ENCODE peak calls at places on chromosomes 16 and 17, in four cellular contexts. I, L, G and M are unnamed samples.
A peak's percentile ranks its signal among the peaks of the same experiment; 100 is the strongest.

GRCh38 chr17:17507465-17508011 is 11.3 kb upstream of the RASD1 start:
- DNase-seq in I (no peak), L (no peak), G (peak; percentile 13), M (no peak)

GRCh38 chr17:6254036-6254435 is 180.9 kb downstream of the AIPL1 start:
- DNase-seq in I (no peak), L (no peak), G (no peak), M (no peak)

GRCh38 chr17:52030096-52030495 is 128.4 kb downstream of the CA10 start:
- DNase-seq in I (no peak), L (no peak), G (no peak), M (no peak)

GRCh38 chr16:52515068-52515671 is 31.8 kb downstream of the TOX3 start:
- DNase-seq in I (no peak), L (no peak), G (no peak), M (no peak)

GRCh38 chr16:50520451-50521245 is 27.5 kb upstream of the NKD1 start:
- DNase-seq in I (no peak), L (no peak), G (no peak), M (peak; percentile 69)

GRCh38 chr17:75067856-75068255 is 19.9 kb upstream of the SLC16A5 start:
- DNase-seq in I (no peak), L (no peak), G (no peak), M (no peak)

GRCh38 chr17:6713130-6713917 is at the start of gene SLC13A5:
- DNase-seq in I (no peak), L (no peak), G (peak; percentile 36), M (no peak)

GRCh38 chr16:53404959-53405358 is 29.3 kb upstream of the RBL2 start:
- DNase-seq in I (no peak), L (no peak), G (no peak), M (no peak)

GRCh38 chr17:79749156-79749815 is 18.5 kb downstream of the ENPP7 start:
- DNase-seq in I (no peak), L (no peak), G (no peak), M (no peak)

GRCh38 chr16:27671410-27671809 is 121.5 kb downstream of the KATNIP start:
- DNase-seq in I (no peak), L (no peak), G (no peak), M (no peak)

GRCh38 chr17:69460963-69461922 is 46.7 kb downstream of the MAP2K6 start:
- DNase-seq in I (no peak), L (no peak), G (peak; percentile 28), M (no peak)

GRCh38 chr16:75660726-75661302 is 13.2 kb downstream of the TERF2IP start:
- DNase-seq in I (no peak), L (no peak), G (no peak), M (no peak)

GRCh38 chr17:27296427-27296979 is 2.6 kb downstream of the WSB1 start:
- DNase-seq in I (no peak), L (no peak), G (no peak), M (no peak)

GRCh38 chr16:66604376-66605176 is at the start of gene CMTM3:
- DNase-seq in I (peak; percentile 60), L (no peak), G (peak; percentile 76), M (no peak)

GRCh38 chr17:27597783-27598320 is 33.1 kb upstream of the LGALS9 start:
- DNase-seq in I (no peak), L (no peak), G (no peak), M (no peak)

GRCh38 chr17:39236383-39236927 is 10.7 kb upstream of the STAC2 start:
- DNase-seq in I (no peak), L (no peak), G (no peak), M (no peak)

GRCh38 chr17:10217916-10218315 is 19.5 kb upstream of the GAS7 start:
- DNase-seq in I (no peak), L (no peak), G (no peak), M (no peak)

GRCh38 chr17:1711804-1712203 is 1.6 kb upstream of the TLCD2 start:
- DNase-seq in I (no peak), L (no peak), G (no peak), M (no peak)

GRCh38 chr16:74817851-74818250 is 43.2 kb upstream of the FA2H start:
- DNase-seq in I (no peak), L (no peak), G (no peak), M (no peak)

GRCh38 chr16:50960517-50961202 is 190.4 kb downstream of the SALL1 start:
- DNase-seq in I (no peak), L (no peak), G (no peak), M (no peak)

GRCh38 chr17:15920758-15921239 is 24.1 kb upstream of the ADORA2B start:
- DNase-seq in I (no peak), L (no peak), G (peak; percentile 22), M (peak; percentile 45)

GRCh38 chr17:50075446-50076032 is 19.6 kb upstream of the PDK2 start:
- DNase-seq in I (no peak), L (no peak), G (no peak), M (no peak)

GRCh38 chr17:16033729-16034349 is 34.2 kb downstream of the TTC19 start:
- DNase-seq in I (no peak), L (no peak), G (no peak), M (no peak)

GRCh38 chr17:69450857-69451410 is 36.4 kb downstream of the MAP2K6 start:
- DNase-seq in I (no peak), L (no peak), G (no peak), M (no peak)

GRCh38 chr16:80994451-80994850 is 12.2 kb downstream of the CMC2 start:
- DNase-seq in I (no peak), L (no peak), G (no peak), M (no peak)

GRCh38 chr16:81000873-81001272 is 5.8 kb downstream of the CMC2 start:
- DNase-seq in I (no peak), L (no peak), G (no peak), M (no peak)

GRCh38 chr16:80997964-80998620 is 8.6 kb downstream of the CMC2 start:
- DNase-seq in I (no peak), L (no peak), G (no peak), M (no peak)

GRCh38 chr16:80996688-80997138 is 10.0 kb downstream of the CMC2 start:
- DNase-seq in I (no peak), L (no peak), G (no peak), M (no peak)

GRCh38 chr16:80997139-80997798 is 9.4 kb downstream of the CMC2 start:
- DNase-seq in I (no peak), L (no peak), G (no peak), M (no peak)
- H3K4me3 ChIP-seq in I (peak overlapping the region; percentile 28), L (peak overlapping the region; percentile 15), G (peak overlapping the region; percentile 25), M (peak overlapping the region; percentile 37)

GRCh38 chr17:42276359-42276608 is at the start of gene STAT5B:
- DNase-seq in I (peak; percentile 67), L (no peak), G (peak; percentile 81), M (no peak)

GRCh38 chr17:42274812-42275526 is 1.2 kb downstream of the STAT5B start:
- DNase-seq in I (no peak), L (no peak), G (no peak), M (no peak)

GRCh38 chr17:42274273-42274542 is 2.0 kb downstream of the STAT5B start:
- DNase-seq in I (no peak), L (no peak), G (no peak), M (no peak)

GRCh38 chr17:42276609-42277341 is 584 bp upstream of the STAT5B start:
- DNase-seq in I (peak; percentile 89), L (peak; percentile 85), G (peak; percentile 81), M (no peak)

DNA sequence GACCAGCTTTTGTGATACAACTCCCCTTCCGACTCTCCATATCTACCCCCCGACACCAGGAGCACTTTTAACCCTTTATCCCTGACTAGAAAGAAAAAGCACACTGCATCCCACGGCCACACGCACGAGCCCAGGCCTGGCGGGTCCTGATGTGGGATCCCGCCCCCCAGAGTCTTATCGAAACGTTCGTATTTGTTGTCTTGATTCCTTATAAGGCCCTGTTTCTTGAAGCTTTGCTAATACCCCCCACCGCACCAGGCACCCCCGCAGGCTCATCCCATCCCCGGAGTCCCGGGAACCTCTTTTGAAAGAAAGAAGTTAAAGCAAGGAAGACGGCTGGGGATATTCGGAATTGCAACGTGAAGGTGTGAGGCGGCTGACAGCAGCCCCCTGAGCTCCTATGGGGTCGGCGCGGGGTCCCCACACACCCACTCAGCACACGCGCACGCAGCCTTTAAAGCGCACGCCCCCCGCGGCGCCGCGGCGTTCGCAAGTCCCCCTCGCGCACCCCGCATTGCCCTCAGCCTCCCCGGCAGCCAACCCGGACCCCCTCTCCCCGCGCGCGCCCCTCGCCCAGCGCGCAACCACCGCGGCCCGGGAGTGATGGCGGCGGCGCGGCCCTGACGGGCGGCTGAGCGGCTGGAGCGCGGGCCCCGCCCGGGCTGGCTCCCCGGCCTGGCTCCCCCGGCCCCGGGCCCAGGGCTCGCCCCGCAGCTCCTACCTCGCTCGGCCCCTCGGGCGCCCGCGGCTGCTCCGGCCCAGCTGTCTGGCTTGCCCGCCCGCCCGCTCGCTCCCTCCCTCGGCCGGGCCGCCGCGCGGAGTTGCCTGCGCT is 448 bp downstream of the STAT5B start:
- DNase-seq in I (no peak), L (no peak), G (no peak), M (no peak)
- H3K27ac ChIP-seq in I (peak overlapping the region; percentile 93), L (peak overlapping the region; percentile 91), G (peak overlapping the region; percentile 89), M (peak overlapping the region; percentile 76)

GRCh38 chr16:47695746-47696145 is 234.6 kb downstream of the PHKB start:
- DNase-seq in I (no peak), L (no peak), G (no peak), M (no peak)

GRCh38 chr16:47699090-47699489 is 238.0 kb downstream of the PHKB start:
- DNase-seq in I (no peak), L (no peak), G (no peak), M (no peak)

GRCh38 chr16:47697826-47698225 is 236.7 kb downstream of the PHKB start:
- DNase-seq in I (no peak), L (no peak), G (no peak), M (no peak)

DNA sequence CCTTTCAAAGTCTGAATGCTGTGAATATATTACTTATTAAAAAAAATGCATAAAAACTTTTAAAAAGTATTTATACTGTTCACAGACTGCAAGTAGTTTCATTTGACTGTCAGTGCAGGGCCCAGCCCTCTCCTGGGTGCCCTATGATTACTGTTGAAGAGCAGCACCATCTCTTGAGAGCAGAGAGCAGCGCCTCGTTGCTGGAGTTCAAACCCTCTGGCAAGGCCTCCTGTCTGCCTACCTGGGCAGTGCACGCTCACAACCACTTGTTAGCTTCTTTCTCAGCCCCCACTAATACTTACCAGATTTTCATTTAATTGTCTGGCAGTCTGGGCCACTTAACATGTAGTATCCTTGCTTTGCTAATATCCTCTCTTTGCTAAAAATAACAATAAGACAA is 233.4 kb downstream of the PHKB start:
- DNase-seq in I (no peak), L (no peak), G (no peak), M (no peak)
- TF ChIP-seq CTCF in I (no peak), L (no peak), G (no peak), M (no peak)

DNA sequence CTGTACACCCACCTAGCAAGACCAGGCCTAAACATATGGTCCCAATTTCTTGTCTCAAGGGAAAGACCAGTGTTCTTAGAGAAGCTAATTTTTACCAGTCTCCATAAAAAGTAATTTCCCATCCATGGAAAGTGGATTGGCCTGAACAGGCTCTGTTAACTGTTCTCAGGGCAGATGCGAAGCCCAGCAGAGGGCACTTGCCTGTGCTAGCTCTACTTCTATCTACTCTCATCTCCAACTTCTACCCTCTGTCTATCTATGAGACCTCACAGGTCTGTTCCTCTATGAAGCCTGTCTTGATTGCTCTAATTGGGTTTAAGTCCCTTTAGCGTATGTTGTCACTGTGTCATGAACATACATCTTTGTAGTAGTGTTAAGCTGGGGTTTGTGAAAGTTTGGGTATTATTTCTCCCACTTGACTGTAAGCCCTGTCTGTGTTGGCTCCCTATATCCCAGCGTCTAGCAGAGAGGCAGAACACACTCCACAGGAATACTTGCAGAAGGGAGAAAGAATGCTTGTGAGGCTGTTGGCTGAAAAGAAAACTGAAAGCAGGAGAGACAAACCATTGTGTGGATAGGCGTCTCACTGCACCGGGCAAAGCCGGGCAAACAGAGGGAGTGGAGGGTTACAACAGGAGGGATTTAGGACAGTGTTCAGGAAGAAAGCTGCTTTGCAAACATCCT is 167.2 kb upstream of the MAF start:
- DNase-seq in I (no peak), L (no peak), G (no peak), M (no peak)
- H3K4me3 ChIP-seq in I (no peak overlapping the region), L (peak overlapping the region; percentile 31), G (peak overlapping the region; percentile 41), M (peak overlapping the region; percentile 50)

GRCh38 chr16:64047878-64048277 is 1074.0 kb downstream of the CDH11 start:
- DNase-seq in I (no peak), L (no peak), G (no peak), M (no peak)
- H3K27ac ChIP-seq in I (no peak overlapping the region), L (no peak overlapping the region), G (no peak overlapping the region), M (no peak overlapping the region)